ENCODE peak calls at places on chromosomes 13 and 19, in eight cellular contexts. S, C, R, K, M, T, Z and V are unnamed samples.

GRCh38 chr13:74132152-74132767 is 1.9 kb downstream of the KLF12 start:
- DNase-seq in R (no peak), C (no peak), K (no peak), T (no peak), Z (no peak), S (no peak), M (no peak), V (peak)

GRCh38 chr13:112959701-112960542 is 9.1 kb upstream of the MCF2L start:
- DNase-seq in S (peak), C (no peak), M (no peak), R (no peak), K (no peak), Z (no peak), T (no peak), V (no peak)

GRCh38 chr19:46271488-46272197 is 25.2 kb upstream of the HIF3A start:
- DNase-seq in Z (peak), C (peak), M (no peak), K (peak), R (no peak), T (peak), S (no peak), V (peak)

GRCh38 chr13:47545206-47545605 is 455.9 kb downstream of the SUCLA2 start:
- DNase-seq in M (no peak), T (no peak), C (peak), K (no peak), S (no peak), R (no peak), Z (no peak), V (peak)

GRCh38 chr13:27425918-27426630 is 1.7 kb downstream of the GTF3A start:
- DNase-seq in C (peak), Z (peak), R (peak), S (peak), T (peak), M (peak), K (peak), V (peak)

GRCh38 chr19:35153701-35154534 is 617 bp upstream of the FXYD5 start:
- DNase-seq in C (peak), R (no peak), S (peak), M (peak), K (no peak), T (peak), Z (peak), V (peak)

GRCh38 chr19:17348700-17349099 is 11.3 kb downstream of the GTPBP3 start:
- DNase-seq in C (peak), M (no peak), T (peak), R (no peak), Z (peak), S (no peak), K (no peak), V (peak)

GRCh38 chr13:104461049-104461448 is 1394.8 kb upstream of the SLC10A2 start:
- DNase-seq in M (no peak), S (no peak), K (no peak), R (no peak), Z (no peak), C (no peak), T (no peak), V (no peak)

GRCh38 chr19:18776288-18776594 is 14.9 kb downstream of the COMP start:
- DNase-seq in R (no peak), K (no peak), M (no peak), C (peak), T (no peak), Z (no peak), S (no peak), V (peak)

GRCh38 chr19:48631254-48631653 is 5.9 kb downstream of the DBP start:
- DNase-seq in T (no peak), S (no peak), R (no peak), Z (no peak), K (no peak), M (no peak), C (no peak), V (no peak)

GRCh38 chr13:44386932-44387556 is 13.4 kb downstream of the SERP2 start:
- DNase-seq in C (no peak), K (no peak), S (no peak), Z (no peak), R (no peak), T (peak), M (no peak), V (no peak)

GRCh38 chr13:67043901-67044300 is 186.2 kb downstream of the PCDH9 start:
- DNase-seq in K (no peak), R (no peak), C (no peak), S (no peak), M (no peak), Z (no peak), T (no peak), V (no peak)

GRCh38 chr19:38699027-38699346 is 45.3 kb downstream of the CAPN12 start:
- DNase-seq in C (no peak), R (no peak), S (no peak), K (no peak), M (no peak), Z (no peak), T (no peak), V (no peak)

GRCh38 chr13:40059540-40060232 is 404.2 kb downstream of the COG6 start:
- DNase-seq in C (peak), S (no peak), K (no peak), R (no peak), M (no peak), Z (no peak), T (no peak), V (no peak)

GRCh38 chr13:71787461-71787860 is 79.5 kb downstream of the DACH1 start:
- DNase-seq in K (no peak), M (no peak), S (no peak), R (no peak), Z (no peak), T (no peak), C (no peak), V (no peak)